ENCODE peak calls at places on chromosome 17, in four cellular contexts. P is fibroblast of the conjunctiva; Z is IMR-90; S is stimulated activated CD8-positive, alpha-beta memory T cell treated with anti-CD3 and anti-CD28 coated beads, Interleukin-4, amount 100 ng/mL, for 4 hours. R is an unnamed sample.

GRCh38 chr17:38701504-38702165 is 3.4 kb upstream of the MLLT6 start:
- DNase-seq in P (no peak), Z (peak), S (peak), R (no peak)

GRCh38 chr17:76382305-76382802 is 2.1 kb upstream of the SPHK1 start:
- DNase-seq in P (no peak), Z (peak), S (no peak), R (no peak)

GRCh38 chr17:74123350-74123749 is 80.1 kb upstream of the RPL38 start:
- DNase-seq in P (no peak), Z (no peak), S (no peak), R (no peak)

GRCh38 chr17:16342979-16343378 is 10.3 kb downstream of the CENPV start:
- DNase-seq in P (no peak), Z (peak), S (no peak), R (no peak)

GRCh38 chr17:27888945-27889344 is 4.2 kb downstream of the LYRM9 start:
- DNase-seq in P (no peak), Z (peak), S (no peak), R (no peak)

GRCh38 chr17:81902023-81902652 is at the start of gene NPB:
- DNase-seq in P (no peak), Z (no peak), S (no peak), R (no peak)

GRCh38 chr17:78374631-78375274 is 3.7 kb upstream of the PGS1 start:
- DNase-seq in P (no peak), Z (peak), S (no peak), R (no peak)

GRCh38 chr17:29347831-29348281 is 42.3 kb upstream of the TAOK1 start:
- DNase-seq in P (no peak), Z (no peak), S (no peak), R (no peak)

GRCh38 chr17:50508573-50509460 is 578 bp downstream of the MYCBPAP start:
- DNase-seq in P (no peak), Z (no peak), S (no peak), R (no peak)

GRCh38 chr17:77256710-77257109 is 115.9 kb downstream of the SEC14L1 start:
- DNase-seq in P (no peak), Z (no peak), S (no peak), R (no peak)

GRCh38 chr17:42783778-42784138 is 3.3 kb downstream of the WNK4 start:
- DNase-seq in P (no peak), Z (no peak), S (no peak), R (no peak)

GRCh38 chr17:50919321-50920040 is 53.3 kb upstream of the TOB1 start:
- DNase-seq in P (peak), Z (peak), S (peak), R (peak)

GRCh38 chr17:3835410-3836229 is 10.4 kb downstream of the NCBP3 start:
- DNase-seq in P (no peak), Z (no peak), S (no peak), R (no peak)

GRCh38 chr17:35373984-35374765 is 754 bp upstream of the SLFN11 start:
- DNase-seq in P (peak), Z (peak), S (peak), R (peak)

GRCh38 chr17:29177541-29177870 is 2.7 kb downstream of the MYO18A start:
- DNase-seq in P (no peak), Z (no peak), S (no peak), R (no peak)

GRCh38 chr17:16818821-16819683 is 129.0 kb downstream of the CCDC144A start:
- DNase-seq in P (no peak), Z (no peak), S (no peak), R (no peak)

GRCh38 chr17:7014995-7015586 is 2.7 kb downstream of the RNASEK start:
- DNase-seq in P (no peak), Z (peak), S (peak), R (no peak)

GRCh38 chr17:44502598-44503079 is 567 bp downstream of the GPATCH8 start:
- DNase-seq in P (no peak), Z (peak), S (no peak), R (no peak)

GRCh38 chr17:63698381-63698885 is 1.5 kb downstream of the LIMD2 start:
- DNase-seq in P (no peak), Z (no peak), S (no peak), R (no peak)

GRCh38 chr17:77738666-77739531 is 219.6 kb upstream of the TNRC6C start:
- DNase-seq in P (no peak), Z (no peak), S (no peak), R (peak)